ENCODE peak calls at places on chromosomes 2 and 18, in eight cellular contexts. One of them, this sample, is unnamed. For H3K36me3 and H3K4me1, the result is how much of the 10 kb centered on the place peaks cover.

GRCh38 chr2:172623249-172623965 is 67.5 kb downstream of the PDK1 start:
- DNase-seq in endodermal cell: no peak
- DNase-seq in IMR-90: peak
- DNase-seq in Peyer's patch: no peak
- DNase-seq in neuronal stem cell: no peak
- DNase-seq in CD8-positive, alpha-beta T cell: no peak
- DNase-seq in H1: no peak
- DNase-seq in heart left ventricle: no peak
- DNase-seq in this sample: no peak

GRCh38 chr18:43341014-43341413 is 63.7 kb upstream of the SYT4 start:
- DNase-seq in neuronal stem cell: no peak
- DNase-seq in Peyer's patch: no peak
- DNase-seq in IMR-90: no peak
- DNase-seq in heart left ventricle: no peak
- DNase-seq in H1: no peak
- DNase-seq in CD8-positive, alpha-beta T cell: no peak
- DNase-seq in endodermal cell: no peak
- DNase-seq in this sample: no peak

GRCh38 chr2:157825885-157826284 is 50.2 kb downstream of the ACVR1 start:
- DNase-seq in CD8-positive, alpha-beta T cell: no peak
- DNase-seq in H1: no peak
- DNase-seq in Peyer's patch: no peak
- DNase-seq in neuronal stem cell: no peak
- DNase-seq in IMR-90: peak
- DNase-seq in heart left ventricle: no peak
- DNase-seq in endodermal cell: no peak
- DNase-seq in this sample: no peak

GRCh38 chr2:150681120-150681796 is 193.8 kb upstream of the RND3 start:
- DNase-seq in neuronal stem cell: no peak
- DNase-seq in H1: no peak
- DNase-seq in IMR-90: peak
- DNase-seq in Peyer's patch: no peak
- DNase-seq in endodermal cell: no peak
- DNase-seq in heart left ventricle: no peak
- DNase-seq in CD8-positive, alpha-beta T cell: no peak
- DNase-seq in this sample: no peak

GRCh38 chr2:196309646-196310045 is 138.3 kb upstream of the STK17B start:
- DNase-seq in CD8-positive, alpha-beta T cell: no peak
- DNase-seq in H1: no peak
- DNase-seq in neuronal stem cell: no peak
- DNase-seq in heart left ventricle: no peak
- DNase-seq in IMR-90: no peak
- DNase-seq in endodermal cell: no peak
- DNase-seq in Peyer's patch: no peak
- DNase-seq in this sample: no peak

GRCh38 chr18:6207119-6207518 is 207.6 kb downstream of the L3MBTL4 start:
- DNase-seq in IMR-90: peak
- DNase-seq in endodermal cell: no peak
- DNase-seq in CD8-positive, alpha-beta T cell: no peak
- DNase-seq in Peyer's patch: no peak
- DNase-seq in neuronal stem cell: no peak
- DNase-seq in H1: no peak
- DNase-seq in heart left ventricle: no peak
- DNase-seq in this sample: no peak

GRCh38 chr18:22545091-22545795 is 127.5 kb upstream of the CTAGE1 start:
- DNase-seq in neuronal stem cell: no peak
- DNase-seq in heart left ventricle: no peak
- DNase-seq in Peyer's patch: no peak
- DNase-seq in endodermal cell: no peak
- DNase-seq in H1: no peak
- DNase-seq in IMR-90: no peak
- DNase-seq in CD8-positive, alpha-beta T cell: no peak
- DNase-seq in this sample: no peak

GRCh38 chr2:238096311-238097011 is 3.7 kb upstream of the ESPNL start:
- DNase-seq in endodermal cell: peak
- DNase-seq in neuronal stem cell: no peak
- DNase-seq in Peyer's patch: no peak
- DNase-seq in H1: peak
- DNase-seq in heart left ventricle: no peak
- DNase-seq in IMR-90: no peak
- DNase-seq in CD8-positive, alpha-beta T cell: no peak
- DNase-seq in this sample: no peak

GRCh38 chr2:205053827-205054410 is 508.6 kb downstream of the PARD3B start:
- DNase-seq in neuronal stem cell: no peak
- DNase-seq in CD8-positive, alpha-beta T cell: no peak
- DNase-seq in endodermal cell: no peak
- DNase-seq in Peyer's patch: no peak
- DNase-seq in H1: no peak
- DNase-seq in heart left ventricle: no peak
- DNase-seq in IMR-90: peak
- DNase-seq in this sample: no peak

GRCh38 chr2:86211033-86211795 is 12.0 kb downstream of the MRPL35 start:
- DNase-seq in neuronal stem cell: no peak
- DNase-seq in H1: no peak
- DNase-seq in Peyer's patch: no peak
- DNase-seq in endodermal cell: no peak
- DNase-seq in CD8-positive, alpha-beta T cell: no peak
- DNase-seq in heart left ventricle: no peak
- DNase-seq in IMR-90: no peak
- DNase-seq in this sample: no peak

GRCh38 chr2:86214503-86214832 is 15.2 kb downstream of the MRPL35 start:
- DNase-seq in IMR-90: no peak
- DNase-seq in Peyer's patch: no peak
- DNase-seq in neuronal stem cell: no peak
- DNase-seq in H1: no peak
- DNase-seq in CD8-positive, alpha-beta T cell: no peak
- DNase-seq in heart left ventricle: no peak
- DNase-seq in endodermal cell: no peak
- DNase-seq in this sample: no peak

GRCh38 chr2:86213056-86213455 is 13.8 kb downstream of the MRPL35 start:
- DNase-seq in CD8-positive, alpha-beta T cell: no peak
- DNase-seq in Peyer's patch: no peak
- DNase-seq in H1: no peak
- DNase-seq in heart left ventricle: no peak
- DNase-seq in endodermal cell: no peak
- DNase-seq in IMR-90: no peak
- DNase-seq in neuronal stem cell: no peak
- DNase-seq in this sample: no peak

GRCh38 chr2:86213699-86214502 is 14.6 kb downstream of the MRPL35 start:
- DNase-seq in Peyer's patch: no peak
- DNase-seq in IMR-90: peak
- DNase-seq in endodermal cell: no peak
- DNase-seq in heart left ventricle: no peak
- DNase-seq in CD8-positive, alpha-beta T cell: no peak
- DNase-seq in H1: no peak
- DNase-seq in neuronal stem cell: no peak
- DNase-seq in this sample: no peak

DNA sequence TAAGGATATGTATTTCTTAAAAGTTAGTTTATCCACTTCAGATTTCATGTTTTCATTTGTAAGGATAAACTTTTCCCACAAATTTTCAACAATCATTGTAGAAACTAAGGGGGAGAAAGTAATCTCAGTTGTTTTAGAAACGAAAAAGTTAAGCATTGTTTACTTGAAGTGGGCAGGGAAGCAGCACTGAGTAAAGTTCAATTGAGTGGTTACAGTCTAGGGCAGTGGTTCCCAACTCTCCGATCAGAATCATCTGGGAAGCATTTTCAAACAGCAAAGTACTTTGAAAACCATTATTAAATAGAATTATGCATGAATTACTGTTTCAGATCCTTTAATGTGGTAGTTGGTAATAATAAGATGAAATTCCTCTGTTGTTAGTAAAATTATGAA is 12.5 kb downstream of the MRPL35 start:
- DNase-seq in neuronal stem cell: no peak
- DNase-seq in heart left ventricle: no peak
- DNase-seq in endodermal cell: no peak
- DNase-seq in IMR-90: no peak
- DNase-seq in H1: no peak
- DNase-seq in CD8-positive, alpha-beta T cell: no peak
- DNase-seq in Peyer's patch: no peak
- DNase-seq in this sample: no peak
- H3K36me3 ChIP-seq in neuronal stem cell: under half
- H3K36me3 ChIP-seq in heart left ventricle: under half
- H3K36me3 ChIP-seq in endodermal cell: half or more
- H3K36me3 ChIP-seq in IMR-90: under half
- H3K36me3 ChIP-seq in H1: half or more
- H3K36me3 ChIP-seq in CD8-positive, alpha-beta T cell: under half
- H3K36me3 ChIP-seq in Peyer's patch: half or more
- H3K36me3 ChIP-seq in this sample: under half

GRCh38 chr2:18934886-18935285 is 345.5 kb upstream of the NT5C1B start:
- DNase-seq in H1: no peak
- DNase-seq in heart left ventricle: no peak
- DNase-seq in Peyer's patch: no peak
- DNase-seq in endodermal cell: no peak
- DNase-seq in IMR-90: peak
- DNase-seq in CD8-positive, alpha-beta T cell: no peak
- DNase-seq in neuronal stem cell: no peak
- DNase-seq in this sample: no peak

GRCh38 chr2:18940184-18940583 is 350.8 kb upstream of the NT5C1B start:
- DNase-seq in CD8-positive, alpha-beta T cell: no peak
- DNase-seq in Peyer's patch: no peak
- DNase-seq in endodermal cell: no peak
- DNase-seq in IMR-90: no peak
- DNase-seq in heart left ventricle: no peak
- DNase-seq in neuronal stem cell: no peak
- DNase-seq in H1: no peak
- DNase-seq in this sample: no peak
- H3K4me3 ChIP-seq in CD8-positive, alpha-beta T cell: no peak
- H3K4me3 ChIP-seq in Peyer's patch: no peak
- H3K4me3 ChIP-seq in endodermal cell: no peak
- H3K4me3 ChIP-seq in IMR-90: no peak
- H3K4me3 ChIP-seq in heart left ventricle: no peak
- H3K4me3 ChIP-seq in neuronal stem cell: no peak
- H3K4me3 ChIP-seq in H1: no peak
- H3K4me3 ChIP-seq in this sample: no peak

GRCh38 chr2:32108111-32108510 is 44.8 kb downstream of the SPAST start:
- DNase-seq in neuronal stem cell: no peak
- DNase-seq in CD8-positive, alpha-beta T cell: no peak
- DNase-seq in heart left ventricle: no peak
- DNase-seq in Peyer's patch: no peak
- DNase-seq in H1: no peak
- DNase-seq in endodermal cell: no peak
- DNase-seq in IMR-90: no peak
- DNase-seq in this sample: no peak
- H3K4me1 ChIP-seq in neuronal stem cell: under half
- H3K4me1 ChIP-seq in CD8-positive, alpha-beta T cell: under half
- H3K4me1 ChIP-seq in heart left ventricle: under half
- H3K4me1 ChIP-seq in Peyer's patch: under half
- H3K4me1 ChIP-seq in H1: under half
- H3K4me1 ChIP-seq in endodermal cell: under half
- H3K4me1 ChIP-seq in IMR-90: under half
- H3K4me1 ChIP-seq in this sample: under half

GRCh38 chr2:217801711-217802110 is 201.1 kb downstream of the TNS1 start:
- DNase-seq in endodermal cell: peak
- DNase-seq in neuronal stem cell: no peak
- DNase-seq in IMR-90: no peak
- DNase-seq in Peyer's patch: no peak
- DNase-seq in CD8-positive, alpha-beta T cell: no peak
- DNase-seq in heart left ventricle: no peak
- DNase-seq in H1: no peak
- DNase-seq in this sample: no peak

GRCh38 chr2:217801115-217801531 is 201.7 kb downstream of the TNS1 start:
- DNase-seq in CD8-positive, alpha-beta T cell: no peak
- DNase-seq in endodermal cell: peak
- DNase-seq in IMR-90: no peak
- DNase-seq in H1: no peak
- DNase-seq in neuronal stem cell: no peak
- DNase-seq in heart left ventricle: no peak
- DNase-seq in Peyer's patch: no peak
- DNase-seq in this sample: no peak

GRCh38 chr2:217802876-217803638 is 199.7 kb downstream of the TNS1 start:
- DNase-seq in CD8-positive, alpha-beta T cell: no peak
- DNase-seq in heart left ventricle: no peak
- DNase-seq in H1: no peak
- DNase-seq in IMR-90: no peak
- DNase-seq in endodermal cell: peak
- DNase-seq in Peyer's patch: no peak
- DNase-seq in neuronal stem cell: no peak
- DNase-seq in this sample: no peak

GRCh38 chr2:217803639-217803932 is 199.2 kb downstream of the TNS1 start:
- DNase-seq in CD8-positive, alpha-beta T cell: no peak
- DNase-seq in H1: no peak
- DNase-seq in heart left ventricle: no peak
- DNase-seq in endodermal cell: no peak
- DNase-seq in IMR-90: no peak
- DNase-seq in Peyer's patch: no peak
- DNase-seq in neuronal stem cell: no peak
- DNase-seq in this sample: no peak

DNA sequence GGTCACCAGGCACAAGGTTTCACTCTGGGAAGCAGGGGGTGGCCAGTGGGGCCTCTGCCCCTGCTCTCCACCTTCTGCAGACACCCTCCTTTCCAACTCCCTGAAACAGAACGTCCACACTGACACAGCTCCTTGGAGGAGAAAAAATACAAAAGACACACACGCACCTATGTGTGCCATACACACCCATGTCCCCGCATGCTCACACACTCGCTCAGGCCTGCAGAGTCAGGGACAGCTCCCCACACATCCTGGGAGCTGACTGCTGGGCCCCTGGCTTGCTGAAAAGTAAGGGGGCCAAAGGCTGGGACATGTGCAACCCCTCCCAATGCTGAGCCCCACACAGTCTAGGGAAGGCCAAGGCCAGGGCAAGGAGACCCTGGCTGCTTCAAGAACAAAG is 200.5 kb downstream of the TNS1 start:
- DNase-seq in IMR-90: no peak
- DNase-seq in Peyer's patch: no peak
- DNase-seq in endodermal cell: no peak
- DNase-seq in heart left ventricle: no peak
- DNase-seq in CD8-positive, alpha-beta T cell: no peak
- DNase-seq in neuronal stem cell: no peak
- DNase-seq in H1: no peak
- DNase-seq in this sample: no peak
- H3K36me3 ChIP-seq in IMR-90: half or more
- H3K36me3 ChIP-seq in Peyer's patch: under half
- H3K36me3 ChIP-seq in endodermal cell: under half
- H3K36me3 ChIP-seq in heart left ventricle: under half
- H3K36me3 ChIP-seq in CD8-positive, alpha-beta T cell: under half
- H3K36me3 ChIP-seq in neuronal stem cell: under half
- H3K36me3 ChIP-seq in H1: under half
- H3K36me3 ChIP-seq in this sample: under half

GRCh38 chr2:162732946-162733698 is 105.4 kb downstream of the KCNH7 start:
- DNase-seq in Peyer's patch: no peak
- DNase-seq in H1: no peak
- DNase-seq in heart left ventricle: no peak
- DNase-seq in IMR-90: no peak
- DNase-seq in CD8-positive, alpha-beta T cell: no peak
- DNase-seq in neuronal stem cell: no peak
- DNase-seq in endodermal cell: no peak
- DNase-seq in this sample: peak
- H3K4me3 ChIP-seq in Peyer's patch: no peak
- H3K4me3 ChIP-seq in H1: no peak
- H3K4me3 ChIP-seq in heart left ventricle: no peak
- H3K4me3 ChIP-seq in IMR-90: no peak
- H3K4me3 ChIP-seq in CD8-positive, alpha-beta T cell: no peak
- H3K4me3 ChIP-seq in neuronal stem cell: no peak
- H3K4me3 ChIP-seq in endodermal cell: no peak
- H3K4me3 ChIP-seq in this sample: no peak

This sample was measured in mucosa of descending colon.